ENCODE peak calls at places on chromosomes 13 and 19, in four cellular contexts. One of them, this sample, is unnamed. For H3K4me1, the result is how much of the 10 kb centered on the place peaks cover.

GRCh38 chr19:9935409-9936062 is 779 bp downstream of the OLFM2 start:
- DNase-seq in OCI-LY7: no peak
- DNase-seq in cardiac muscle cell: no peak
- DNase-seq in effector memory CD4-positive, alpha-beta T cell: no peak
- DNase-seq in this sample: no peak

GRCh38 chr13:114035583-114036501 is 62.0 kb upstream of the C13orf46 start:
- DNase-seq in OCI-LY7: no peak
- DNase-seq in cardiac muscle cell: peak
- DNase-seq in effector memory CD4-positive, alpha-beta T cell: no peak
- DNase-seq in this sample: no peak

GRCh38 chr13:86945596-86945995 is 725.6 kb upstream of the SLITRK5 start:
- DNase-seq in OCI-LY7: no peak
- DNase-seq in cardiac muscle cell: no peak
- DNase-seq in effector memory CD4-positive, alpha-beta T cell: no peak
- DNase-seq in this sample: no peak

GRCh38 chr19:38387550-38388309 is at the start of gene GGN:
- DNase-seq in OCI-LY7: peak
- DNase-seq in cardiac muscle cell: peak
- DNase-seq in effector memory CD4-positive, alpha-beta T cell: peak
- DNase-seq in this sample: peak

GRCh38 chr13:41457589-41458186 is 338 bp downstream of the RGCC start:
- DNase-seq in OCI-LY7: peak
- DNase-seq in cardiac muscle cell: no peak
- DNase-seq in effector memory CD4-positive, alpha-beta T cell: no peak
- DNase-seq in this sample: peak

GRCh38 chr13:20054586-20054985 is 96.1 kb downstream of the ZMYM2 start:
- DNase-seq in OCI-LY7: no peak
- DNase-seq in cardiac muscle cell: no peak
- DNase-seq in effector memory CD4-positive, alpha-beta T cell: no peak
- DNase-seq in this sample: no peak

GRCh38 chr19:10238172-10238783 is 7.1 kb upstream of the S1PR2 start:
- DNase-seq in OCI-LY7: peak
- DNase-seq in cardiac muscle cell: peak
- DNase-seq in effector memory CD4-positive, alpha-beta T cell: no peak
- DNase-seq in this sample: peak

GRCh38 chr13:110915057-110915873 is at the start of gene ANKRD10:
- DNase-seq in OCI-LY7: peak
- DNase-seq in cardiac muscle cell: peak
- DNase-seq in effector memory CD4-positive, alpha-beta T cell: peak
- DNase-seq in this sample: peak

GRCh38 chr13:62564770-62565169 is 1149.1 kb upstream of the PCDH20 start:
- DNase-seq in OCI-LY7: no peak
- DNase-seq in cardiac muscle cell: no peak
- DNase-seq in effector memory CD4-positive, alpha-beta T cell: no peak
- DNase-seq in this sample: no peak

GRCh38 chr13:42567772-42568428 is 6.1 kb upstream of the TNFSF11 start:
- DNase-seq in OCI-LY7: no peak
- DNase-seq in cardiac muscle cell: no peak
- DNase-seq in effector memory CD4-positive, alpha-beta T cell: no peak
- DNase-seq in this sample: no peak

GRCh38 chr19:32720936-32721250 is 1.3 kb downstream of the TDRD12 start:
- DNase-seq in OCI-LY7: no peak
- DNase-seq in cardiac muscle cell: no peak
- DNase-seq in effector memory CD4-positive, alpha-beta T cell: no peak
- DNase-seq in this sample: no peak

GRCh38 chr13:50951366-50951765 is 41.8 kb downstream of the RNASEH2B start:
- DNase-seq in OCI-LY7: no peak
- DNase-seq in cardiac muscle cell: peak
- DNase-seq in effector memory CD4-positive, alpha-beta T cell: no peak
- DNase-seq in this sample: no peak

GRCh38 chr13:110520431-110521295 is 40.9 kb downstream of the RAB20 start:
- DNase-seq in OCI-LY7: no peak
- DNase-seq in cardiac muscle cell: peak
- DNase-seq in effector memory CD4-positive, alpha-beta T cell: no peak
- DNase-seq in this sample: peak

GRCh38 chr19:46697142-46697960 is 19.6 kb downstream of the PRKD2 start:
- DNase-seq in OCI-LY7: peak
- DNase-seq in cardiac muscle cell: peak
- DNase-seq in effector memory CD4-positive, alpha-beta T cell: no peak
- DNase-seq in this sample: peak

GRCh38 chr13:29905845-29906244 is 55.4 kb upstream of the UBL3 start:
- DNase-seq in OCI-LY7: no peak
- DNase-seq in cardiac muscle cell: peak
- DNase-seq in effector memory CD4-positive, alpha-beta T cell: no peak
- DNase-seq in this sample: no peak

GRCh38 chr19:31141301-31141700 is 207.9 kb downstream of the TSHZ3 start:
- DNase-seq in OCI-LY7: no peak
- DNase-seq in cardiac muscle cell: no peak
- DNase-seq in effector memory CD4-positive, alpha-beta T cell: no peak
- DNase-seq in this sample: no peak

GRCh38 chr13:28037399-28037798 is 48.9 kb upstream of the URAD start:
- DNase-seq in OCI-LY7: no peak
- DNase-seq in cardiac muscle cell: no peak
- DNase-seq in effector memory CD4-positive, alpha-beta T cell: no peak
- DNase-seq in this sample: no peak

GRCh38 chr19:48393559-48394330 is at the start of gene GRIN2D:
- DNase-seq in OCI-LY7: peak
- DNase-seq in cardiac muscle cell: peak
- DNase-seq in effector memory CD4-positive, alpha-beta T cell: no peak
- DNase-seq in this sample: peak

GRCh38 chr19:41919948-41920712 is 8.1 kb downstream of the ERFL start:
- DNase-seq in OCI-LY7: no peak
- DNase-seq in cardiac muscle cell: no peak
- DNase-seq in effector memory CD4-positive, alpha-beta T cell: no peak
- DNase-seq in this sample: no peak

DNA sequence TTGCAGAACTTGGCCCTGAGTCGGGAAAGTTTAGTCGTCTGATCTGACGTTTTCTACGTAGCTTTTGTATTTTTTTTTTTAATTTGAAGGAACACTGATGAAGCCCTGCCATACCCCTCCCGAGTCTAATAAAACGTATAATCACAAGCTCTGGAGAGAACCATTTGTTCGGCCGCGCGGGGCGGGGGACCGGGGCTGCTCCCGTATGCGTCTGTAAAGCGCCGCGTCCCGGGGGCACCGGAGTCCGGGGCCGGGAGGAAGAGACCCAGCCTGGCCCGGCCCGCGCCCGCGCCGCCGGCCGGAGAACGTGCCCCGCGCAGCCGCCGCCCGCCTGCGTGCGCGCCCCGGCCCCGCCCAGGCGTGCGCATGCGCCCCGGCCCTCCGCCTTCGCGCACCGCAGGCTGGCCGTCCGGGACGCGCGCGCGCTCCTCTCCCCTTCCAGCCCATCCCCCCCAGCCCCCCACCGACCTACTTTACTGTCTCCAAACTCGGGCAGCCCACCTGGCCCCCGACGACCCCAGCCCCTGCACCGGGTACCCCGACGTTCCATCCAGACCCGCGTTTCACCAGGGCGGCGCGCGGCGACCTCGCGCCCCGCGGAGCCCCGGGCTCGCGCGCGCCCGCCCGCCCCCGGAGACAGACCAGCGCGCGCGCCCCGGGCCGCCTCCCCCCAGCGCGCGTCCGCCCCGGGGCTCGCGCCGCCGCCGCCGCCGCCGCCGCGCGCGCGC is 780 bp upstream of the USF2 start:
- DNase-seq in OCI-LY7: peak
- DNase-seq in cardiac muscle cell: peak
- DNase-seq in effector memory CD4-positive, alpha-beta T cell: peak
- DNase-seq in this sample: peak
- H3K4me1 ChIP-seq in OCI-LY7: under half
- H3K4me1 ChIP-seq in cardiac muscle cell: under half
- H3K4me1 ChIP-seq in effector memory CD4-positive, alpha-beta T cell: under half
- H3K4me1 ChIP-seq in this sample: under half

DNA sequence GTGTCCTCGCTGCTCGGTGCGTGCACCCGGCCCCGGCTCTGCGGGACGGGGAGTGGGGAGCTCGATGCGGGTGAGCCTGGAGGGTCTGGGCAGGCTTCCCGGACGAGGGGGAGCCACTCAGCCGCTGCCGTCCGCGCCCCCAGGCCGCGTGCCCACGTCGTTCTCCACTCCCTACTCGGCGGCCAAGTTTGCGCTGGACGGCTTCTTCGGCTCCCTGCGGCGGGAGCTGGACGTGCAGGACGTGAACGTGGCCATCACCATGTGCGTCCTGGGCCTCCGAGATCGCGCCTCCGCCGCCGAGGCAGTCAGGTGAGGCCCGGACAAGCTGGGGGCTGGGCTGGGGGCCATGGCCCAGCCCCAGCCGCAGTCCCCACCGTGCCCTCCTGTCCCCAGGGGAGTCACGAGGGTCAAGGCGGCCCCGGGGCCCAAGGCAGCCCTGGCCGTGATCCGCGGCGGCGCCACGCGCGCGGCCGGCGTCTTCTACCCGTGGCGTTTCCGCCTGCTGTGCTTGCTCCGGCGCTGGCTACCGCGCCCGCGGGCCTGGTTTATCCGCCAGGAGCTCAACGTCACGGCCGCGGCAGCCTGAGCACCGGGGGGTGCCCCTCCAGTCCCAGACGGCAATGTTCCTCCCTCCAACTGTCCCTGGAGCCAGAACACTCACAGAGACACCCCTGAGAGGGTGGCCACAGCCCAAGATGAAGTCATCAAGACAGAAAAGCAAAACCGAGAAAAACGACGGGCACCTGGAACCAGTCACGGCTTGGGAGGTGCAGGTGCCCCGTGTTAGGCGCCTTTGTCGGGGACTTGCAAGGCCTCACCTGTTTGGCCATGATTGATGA is 2.5 kb upstream of the RPL36 start:
- DNase-seq in OCI-LY7: no peak
- DNase-seq in cardiac muscle cell: no peak
- DNase-seq in effector memory CD4-positive, alpha-beta T cell: no peak
- DNase-seq in this sample: no peak
- H3K4me3 ChIP-seq in OCI-LY7: no peak
- H3K4me3 ChIP-seq in cardiac muscle cell: no peak
- H3K4me3 ChIP-seq in effector memory CD4-positive, alpha-beta T cell: peak
- H3K4me3 ChIP-seq in this sample: peak

DNA sequence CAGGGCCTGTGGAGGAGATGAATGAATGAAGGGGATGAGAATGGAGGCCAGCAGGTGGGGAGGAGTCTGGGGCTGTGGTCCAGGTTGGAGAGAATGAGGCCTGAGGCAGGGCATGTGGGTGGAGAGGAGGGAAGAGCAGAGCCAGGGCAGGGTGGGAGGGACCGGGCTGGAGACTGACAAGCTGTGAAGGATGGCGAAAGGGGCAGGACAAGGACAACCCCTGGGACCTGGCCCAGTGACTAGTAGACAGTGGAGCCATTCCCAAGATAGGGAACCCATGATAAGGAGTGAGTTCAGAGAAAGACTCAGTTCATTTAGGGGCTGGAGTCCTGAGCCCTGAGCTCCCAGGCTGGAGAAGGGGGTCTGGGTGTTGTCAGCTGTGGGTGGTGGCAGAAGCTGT is 3.0 kb downstream of the PTH2 start:
- DNase-seq in OCI-LY7: no peak
- DNase-seq in cardiac muscle cell: no peak
- DNase-seq in effector memory CD4-positive, alpha-beta T cell: no peak
- DNase-seq in this sample: no peak
- H3K4me1 ChIP-seq in OCI-LY7: half or more
- H3K4me1 ChIP-seq in cardiac muscle cell: under half
- H3K4me1 ChIP-seq in effector memory CD4-positive, alpha-beta T cell: under half
- H3K4me1 ChIP-seq in this sample: under half

DNA sequence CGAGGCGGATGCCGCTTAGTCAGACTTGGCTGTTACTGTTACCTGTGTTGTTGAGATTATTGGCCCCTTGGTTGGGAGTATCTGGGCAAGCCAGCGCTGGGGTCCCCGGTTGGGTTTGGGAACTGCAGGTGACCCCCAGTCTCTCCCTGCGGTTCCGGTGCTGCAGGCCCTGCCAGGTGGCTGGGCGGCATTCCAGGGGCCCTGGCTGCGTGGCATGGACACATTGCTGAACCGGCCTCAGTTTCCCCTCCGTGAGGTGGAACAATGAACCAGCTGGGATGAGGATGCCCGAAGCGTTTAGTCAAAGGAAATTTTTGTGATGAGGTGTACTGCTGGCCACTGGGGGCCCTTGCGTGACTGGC is 538 bp downstream of the B3GNT3 start:
- DNase-seq in OCI-LY7: no peak
- DNase-seq in cardiac muscle cell: no peak
- DNase-seq in effector memory CD4-positive, alpha-beta T cell: no peak
- DNase-seq in this sample: no peak
- H3K4me3 ChIP-seq in OCI-LY7: no peak
- H3K4me3 ChIP-seq in cardiac muscle cell: no peak
- H3K4me3 ChIP-seq in effector memory CD4-positive, alpha-beta T cell: peak
- H3K4me3 ChIP-seq in this sample: no peak

GRCh38 chr19:44741841-44742352 is 6.6 kb upstream of the BCL3 start:
- DNase-seq in OCI-LY7: no peak
- DNase-seq in cardiac muscle cell: peak
- DNase-seq in effector memory CD4-positive, alpha-beta T cell: no peak
- DNase-seq in this sample: peak

GRCh38 chr19:44740351-44740824 is 8.1 kb upstream of the BCL3 start:
- DNase-seq in OCI-LY7: peak
- DNase-seq in cardiac muscle cell: no peak
- DNase-seq in effector memory CD4-positive, alpha-beta T cell: no peak
- DNase-seq in this sample: no peak

GRCh38 chr19:44738603-44739585 is 9.6 kb upstream of the BCL3 start:
- DNase-seq in OCI-LY7: no peak
- DNase-seq in cardiac muscle cell: no peak
- DNase-seq in effector memory CD4-positive, alpha-beta T cell: no peak
- DNase-seq in this sample: peak

GRCh38 chr19:44738161-44738535 is 10.4 kb upstream of the BCL3 start:
- DNase-seq in OCI-LY7: no peak
- DNase-seq in cardiac muscle cell: no peak
- DNase-seq in effector memory CD4-positive, alpha-beta T cell: no peak
- DNase-seq in this sample: no peak

DNA sequence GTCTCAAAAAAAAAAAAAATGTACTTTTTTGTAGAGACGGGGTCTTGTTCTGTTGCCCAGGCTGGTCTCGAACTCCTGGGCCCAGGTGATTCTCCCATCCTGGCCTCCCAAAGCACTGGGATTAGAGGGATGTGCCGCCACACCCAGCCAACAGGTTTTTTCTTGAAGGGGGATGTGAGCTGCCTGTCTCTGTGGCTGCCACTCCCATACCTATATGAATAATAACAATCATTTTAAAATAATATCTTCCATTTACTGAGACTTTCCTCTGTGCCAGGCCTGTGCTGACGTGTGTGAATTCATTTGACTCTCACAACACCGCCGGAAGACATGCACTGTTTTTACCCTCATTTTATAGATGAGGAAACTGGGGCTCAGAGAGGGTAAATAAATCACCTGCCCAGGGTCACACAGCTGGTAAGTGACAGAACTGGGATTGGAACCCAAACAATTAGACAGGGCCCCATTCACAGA is 7.2 kb upstream of the BCL3 start:
- DNase-seq in OCI-LY7: peak
- DNase-seq in cardiac muscle cell: peak
- DNase-seq in effector memory CD4-positive, alpha-beta T cell: no peak
- DNase-seq in this sample: no peak
- H3K4me1 ChIP-seq in OCI-LY7: under half
- H3K4me1 ChIP-seq in cardiac muscle cell: under half
- H3K4me1 ChIP-seq in effector memory CD4-positive, alpha-beta T cell: under half
- H3K4me1 ChIP-seq in this sample: half or more

DNA sequence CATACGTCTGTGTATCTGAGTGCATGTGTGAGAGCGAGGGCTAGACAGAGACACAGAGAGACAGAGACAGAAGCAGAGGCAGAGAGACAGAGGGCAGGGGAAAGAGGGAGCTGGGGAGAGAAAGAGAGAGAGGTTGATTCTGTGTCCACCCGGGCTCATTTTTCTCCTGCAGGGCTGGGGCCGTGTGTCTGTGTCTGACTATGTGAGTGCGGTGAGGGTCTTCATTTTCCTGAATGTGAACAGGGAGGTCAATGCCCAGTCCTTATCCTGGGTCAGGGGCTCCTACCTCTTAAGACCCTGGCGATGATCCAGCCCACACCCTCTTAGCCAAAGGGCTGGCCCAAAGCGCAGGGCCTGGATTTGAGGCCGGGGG is 17.7 kb downstream of the LRRC4B start:
- DNase-seq in OCI-LY7: no peak
- DNase-seq in cardiac muscle cell: no peak
- DNase-seq in effector memory CD4-positive, alpha-beta T cell: no peak
- DNase-seq in this sample: no peak
- H3K4me3 ChIP-seq in OCI-LY7: no peak
- H3K4me3 ChIP-seq in cardiac muscle cell: peak
- H3K4me3 ChIP-seq in effector memory CD4-positive, alpha-beta T cell: no peak
- H3K4me3 ChIP-seq in this sample: no peak

This sample was measured in pancreas.